ENCODE peak calls at places on chromosomes 16 and 17, in ten cellular contexts. H is choroid plexus epithelial cell; L is glomerular endothelial cell; K is progenitor cell of endocrine pancreas; Y is AG04449; P is activated CD8-positive, alpha-beta T cell treated with anti-CD3 and anti-CD28 coated beads for 36 hours; M is NCI-H226; Z is T47D; S is NCI-H460; W is B cell. O is an unnamed sample.
A peak's percentile ranks its signal among the peaks of the same experiment; 100 is the strongest.

GRCh38 chr16:4489030-4489429 is 12.8 kb downstream of the HMOX2 start:
- DNase-seq in H (peak; percentile 87), L (no peak), K (no peak), Y (no peak), P (no peak), M (peak; percentile 94), Z (no peak), S (no peak), W (no peak), O (no peak)

GRCh38 chr17:82105882-82106696 is 8.1 kb upstream of the FASN start:
- DNase-seq in H (peak; percentile 53), L (no peak), K (peak; percentile 45), Y (no peak), P (peak; percentile 80), M (peak; percentile 70), Z (peak; percentile 99), S (peak; percentile 80), W (peak; percentile 73), O (peak; percentile 85)

GRCh38 chr16:19105891-19106624 is 7.7 kb upstream of the ITPRIPL2 start:
- DNase-seq in H (no peak), L (no peak), K (no peak), Y (no peak), P (no peak), M (no peak), Z (no peak), S (no peak), W (no peak), O (peak; percentile 61)

GRCh38 chr17:32496348-32497078 is 9.7 kb downstream of the CDK5R1 start:
- DNase-seq in H (peak; percentile 67), L (no peak), K (no peak), Y (peak; percentile 45), P (no peak), M (peak; percentile 59), Z (no peak), S (no peak), W (no peak), O (peak; percentile 59)

GRCh38 chr17:34408439-34408838 is 45.4 kb upstream of the CCL1 start:
- DNase-seq in H (no peak), L (no peak), K (no peak), Y (no peak), P (no peak), M (no peak), Z (no peak), S (no peak), W (no peak), O (no peak)

GRCh38 chr16:4614571-4615388 is at the start of gene UBALD1:
- DNase-seq in H (peak; percentile 93), L (no peak), K (peak; percentile 76), Y (no peak), P (peak; percentile 89), M (peak; percentile 86), Z (peak; percentile 95), S (peak; percentile 92), W (peak; percentile 84), O (peak; percentile 75)

GRCh38 chr17:31582151-31582907 is 190.9 kb downstream of the RAB11FIP4 start:
- DNase-seq in H (peak; percentile 64), L (no peak), K (no peak), Y (no peak), P (peak; percentile 19), M (no peak), Z (no peak), S (no peak), W (no peak), O (peak; percentile 67)

GRCh38 chr16:54928016-54928356 is 2.7 kb upstream of the IRX5 start:
- DNase-seq in H (peak; percentile 51), L (no peak), K (no peak), Y (no peak), P (peak; percentile 37), M (no peak), Z (peak; percentile 69), S (no peak), W (no peak), O (peak; percentile 54)

GRCh38 chr17:7883781-7884386 is 4.7 kb upstream of the CHD3 start:
- DNase-seq in H (peak; percentile 54), L (no peak), K (no peak), Y (no peak), P (peak; percentile 72), M (no peak), Z (peak; percentile 9), S (no peak), W (no peak), O (no peak)

GRCh38 chr17:81870155-81870977 is 771 bp downstream of the ARHGDIA start:
- DNase-seq in H (peak; percentile 74), L (no peak), K (no peak), Y (no peak), P (peak; percentile 74), M (peak; percentile 24), Z (peak; percentile 58), S (no peak), W (no peak), O (peak; percentile 15)

GRCh38 chr17:14760719-14761425 is 460.0 kb downstream of the HS3ST3B1 start:
- DNase-seq in H (no peak), L (no peak), K (no peak), Y (no peak), P (no peak), M (no peak), Z (no peak), S (no peak), W (no peak), O (no peak)